ENCODE peak calls at places on chromosomes 5 and 9, in four cellular contexts. U, K, A and F are unnamed samples.

GRCh38 chr5:154520861-154521453 is 42.9 kb upstream of the HAND1 start:
- DNase-seq in A (peak), K (no peak), U (no peak), F (peak)

GRCh38 chr9:127020526-127021078 is 101.8 kb downstream of the ANGPTL2 start:
- DNase-seq in A (no peak), K (no peak), U (no peak), F (no peak)

GRCh38 chr9:114307323-114308250 is 15.3 kb upstream of the ORM1 start:
- DNase-seq in K (peak), U (no peak), A (no peak), F (no peak)

GRCh38 chr5:157265714-157266285 is at the start of gene CYFIP2:
- DNase-seq in K (peak), A (peak), U (peak), F (peak)

GRCh38 chr9:131270171-131271015 is 5.9 kb downstream of the FAM78A start:
- DNase-seq in U (no peak), A (no peak), K (no peak), F (no peak)

GRCh38 chr5:68798877-68799276 is 294.9 kb upstream of the SLC30A5 start:
- DNase-seq in A (no peak), U (no peak), K (no peak), F (no peak)

GRCh38 chr9:105328872-105329728 is 84.6 kb downstream of the SLC44A1 start:
- DNase-seq in A (no peak), K (no peak), U (no peak), F (no peak)

GRCh38 chr9:131743501-131743900 is 3.6 kb upstream of the RAPGEF1 start:
- DNase-seq in A (no peak), K (no peak), U (no peak), F (no peak)

GRCh38 chr9:126720661-126721530 is 83.9 kb upstream of the ZBTB43 start:
- DNase-seq in K (no peak), U (no peak), A (no peak), F (no peak)

GRCh38 chr9:35758475-35759050 is 4.5 kb upstream of the MSMP start:
- DNase-seq in A (no peak), U (no peak), K (no peak), F (no peak)

GRCh38 chr5:6383376-6383775 is 5.0 kb upstream of the MED10 start:
- DNase-seq in U (no peak), K (no peak), A (no peak), F (no peak)

GRCh38 chr9:75588808-75589207 is 301.7 kb upstream of the PCSK5 start:
- DNase-seq in U (no peak), A (no peak), K (no peak), F (no peak)

GRCh38 chr9:109799792-109800191 is 19.8 kb downstream of the PALM2AKAP2 start:
- DNase-seq in K (no peak), A (no peak), U (no peak), F (no peak)

GRCh38 chr9:12933957-12934356 is 159.1 kb downstream of the LURAP1L start:
- DNase-seq in K (no peak), U (no peak), A (no peak), F (no peak)

GRCh38 chr5:31273161-31273560 is 79.7 kb downstream of the CDH6 start:
- DNase-seq in U (no peak), K (no peak), A (no peak), F (no peak)

GRCh38 chr9:35771079-35771441 is 17.0 kb upstream of the MSMP start:
- DNase-seq in U (no peak), K (no peak), A (no peak), F (no peak)

GRCh38 chr9:126499005-126499910 is 114.5 kb upstream of the LMX1B start:
- DNase-seq in A (peak), U (peak), K (peak), F (peak)

GRCh38 chr5:42753099-42753498 is 3.5 kb upstream of the CCDC152 start:
- DNase-seq in A (peak), U (no peak), K (no peak), F (no peak)

GRCh38 chr5:179906795-179907569 is 715 bp downstream of the TBC1D9B start:
- DNase-seq in A (peak), K (peak), U (no peak), F (peak)

GRCh38 chr9:4491621-4491975 is 1.3 kb downstream of the SLC1A1 start:
- DNase-seq in A (no peak), U (no peak), K (no peak), F (no peak)

GRCh38 chr5:132438931-132439330 is 51.6 kb downstream of the IRF1 start:
- DNase-seq in A (no peak), U (no peak), K (no peak), F (no peak)

GRCh38 chr9:12814877-12815237 is 40.0 kb downstream of the LURAP1L start:
- DNase-seq in A (no peak), U (no peak), K (no peak), F (no peak)

GRCh38 chr9:128550226-128550625 is 2.2 kb upstream of the SPTAN1 start:
- DNase-seq in A (no peak), K (no peak), U (no peak), F (no peak)

GRCh38 chr5:87300744-87301143 is 33.1 kb downstream of the RASA1 start:
- DNase-seq in U (no peak), A (peak), K (no peak), F (no peak)

GRCh38 chr5:176748967-176749935 is 61.1 kb upstream of the UNC5A start:
- DNase-seq in U (no peak), K (peak), A (no peak), F (no peak)

GRCh38 chr5:141149812-141150211 is at the start of gene PCDHB6:
- DNase-seq in K (no peak), U (no peak), A (peak), F (no peak)

GRCh38 chr5:158423623-158424200 is 564.8 kb upstream of the CLINT1 start:
- DNase-seq in U (no peak), A (no peak), K (no peak), F (no peak)

GRCh38 chr9:68940620-68941019 is 73.3 kb downstream of the PRKACG start:
- DNase-seq in U (no peak), A (no peak), K (no peak), F (no peak)

GRCh38 chr5:168777651-168778050 is 198.5 kb upstream of the PANK3 start:
- DNase-seq in K (no peak), A (no peak), U (no peak), F (no peak)

GRCh38 chr5:79069488-79070001 is at the start of the genes BHMT2 and DMGDH:
- DNase-seq in K (peak), U (no peak), A (no peak), F (no peak)

GRCh38 chr9:133770076-133770777 is 32.1 kb upstream of the SARDH start:
- DNase-seq in U (no peak), A (no peak), K (peak), F (no peak)

GRCh38 chr9:74496819-74497749 is at the start of gene RORB:
- DNase-seq in A (peak), U (peak), K (peak), F (peak)

GRCh38 chr5:174608631-174609097 is 115.7 kb upstream of the MSX2 start:
- DNase-seq in A (no peak), K (peak), U (no peak), F (no peak)

GRCh38 chr5:7902201-7902600 is 33.3 kb downstream of the MTRR start:
- DNase-seq in A (no peak), K (no peak), U (no peak), F (no peak)

GRCh38 chr5:85017271-85017670 is 632.6 kb upstream of the EDIL3 start:
- DNase-seq in U (no peak), A (no peak), K (no peak), F (no peak)